ENCODE peak calls at places on chromosomes 13 and 19, in four cellular contexts. One of them, this sample, is unnamed.

GRCh38 chr13:63435668-63436275 is 2020.1 kb upstream of the PCDH20 start:
- DNase-seq in T-helper 1 cell: no peak
- DNase-seq in LHCN-M2: peak
- DNase-seq in NCI-H1105 treated with DMSO at 0.1 percent for 48 hours: no peak
- DNase-seq in this sample: no peak

GRCh38 chr19:6425732-6426686 is 1.4 kb upstream of the KHSRP start:
- DNase-seq in T-helper 1 cell: no peak
- DNase-seq in NCI-H1105 treated with DMSO at 0.1 percent for 48 hours: no peak
- DNase-seq in LHCN-M2: no peak
- DNase-seq in this sample: peak

GRCh38 chr19:51724543-51724942 is 752 bp upstream of the HAS1 start:
- DNase-seq in T-helper 1 cell: no peak
- DNase-seq in NCI-H1105 treated with DMSO at 0.1 percent for 48 hours: no peak
- DNase-seq in LHCN-M2: peak
- DNase-seq in this sample: peak

GRCh38 chr13:30616927-30617314 is 799 bp upstream of the USPL1 start:
- DNase-seq in T-helper 1 cell: peak
- DNase-seq in LHCN-M2: peak
- DNase-seq in NCI-H1105 treated with DMSO at 0.1 percent for 48 hours: peak
- DNase-seq in this sample: no peak

GRCh38 chr19:19352823-19353222 is 32.2 kb downstream of the MAU2 start:
- DNase-seq in LHCN-M2: no peak
- DNase-seq in T-helper 1 cell: no peak
- DNase-seq in NCI-H1105 treated with DMSO at 0.1 percent for 48 hours: no peak
- DNase-seq in this sample: no peak

GRCh38 chr13:35818577-35819165 is 312.5 kb downstream of the DCLK1 start:
- DNase-seq in NCI-H1105 treated with DMSO at 0.1 percent for 48 hours: peak
- DNase-seq in T-helper 1 cell: no peak
- DNase-seq in LHCN-M2: peak
- DNase-seq in this sample: no peak

GRCh38 chr13:113322043-113322461 is 25.0 kb downstream of the LAMP1 start:
- DNase-seq in NCI-H1105 treated with DMSO at 0.1 percent for 48 hours: no peak
- DNase-seq in T-helper 1 cell: no peak
- DNase-seq in LHCN-M2: no peak
- DNase-seq in this sample: peak

GRCh38 chr19:16461630-16462051 is 10.1 kb downstream of the EPS15L1 start:
- DNase-seq in T-helper 1 cell: no peak
- DNase-seq in NCI-H1105 treated with DMSO at 0.1 percent for 48 hours: no peak
- DNase-seq in LHCN-M2: no peak
- DNase-seq in this sample: peak

GRCh38 chr19:307111-307531 is 15.9 kb upstream of the PLPP2 start:
- DNase-seq in T-helper 1 cell: no peak
- DNase-seq in NCI-H1105 treated with DMSO at 0.1 percent for 48 hours: no peak
- DNase-seq in LHCN-M2: no peak
- DNase-seq in this sample: no peak

GRCh38 chr19:34493038-34493648 is 11.6 kb downstream of the WTIP start:
- DNase-seq in T-helper 1 cell: no peak
- DNase-seq in NCI-H1105 treated with DMSO at 0.1 percent for 48 hours: no peak
- DNase-seq in LHCN-M2: no peak
- DNase-seq in this sample: no peak

GRCh38 chr13:52707375-52707774 is 32.2 kb downstream of the CNMD start:
- DNase-seq in T-helper 1 cell: no peak
- DNase-seq in NCI-H1105 treated with DMSO at 0.1 percent for 48 hours: no peak
- DNase-seq in LHCN-M2: no peak
- DNase-seq in this sample: no peak

GRCh38 chr19:41324921-41325639 is 15.1 kb downstream of the CCDC97 start:
- DNase-seq in T-helper 1 cell: no peak
- DNase-seq in NCI-H1105 treated with DMSO at 0.1 percent for 48 hours: no peak
- DNase-seq in LHCN-M2: peak
- DNase-seq in this sample: peak

GRCh38 chr19:54477650-54478049 is 4.6 kb upstream of the CDC42EP5 start:
- DNase-seq in T-helper 1 cell: no peak
- DNase-seq in LHCN-M2: no peak
- DNase-seq in NCI-H1105 treated with DMSO at 0.1 percent for 48 hours: no peak
- DNase-seq in this sample: no peak

GRCh38 chr13:99176309-99177276 is 24.1 kb upstream of the UBAC2 start:
- DNase-seq in T-helper 1 cell: peak
- DNase-seq in NCI-H1105 treated with DMSO at 0.1 percent for 48 hours: peak
- DNase-seq in LHCN-M2: peak
- DNase-seq in this sample: peak